ENCODE peak calls at places on chromosomes 4 and X, in eight cellular contexts. P is HCT116, T is GM23338, C is K562, Z is HepG2, Q is upper lobe of left lung, Y is Panc1, B is GM12878. F is an unnamed sample. For H3K4me1, the result is how much of the 10 kb centered on the place peaks cover.

GRCh38 chr4:188430384-188430783 is 291.1 kb downstream of the TRIML1 start:
- ATAC-seq in P (no peak), T (no peak), C (no peak), Z (no peak), Q (no peak), Y (no peak), B (no peak), F (no peak)

GRCh38 chr4:15779336-15779735 is 1.2 kb downstream of the CD38 start:
- ATAC-seq in P (no peak), T (peak), C (no peak), Z (peak), Q (peak), Y (no peak), B (no peak), F (peak)

GRCh38 chrX:41711021-41711667 is 12.8 kb upstream of the GPR82 start:
- ATAC-seq in P (no peak), T (no peak), C (no peak), Z (no peak), Q (no peak), Y (no peak), B (no peak), F (no peak)

GRCh38 chrX:132750312-132751042 is 208.0 kb downstream of the HS6ST2 start:
- ATAC-seq in P (no peak), T (no peak), C (no peak), Z (no peak), Q (no peak), Y (no peak), B (peak), F (no peak)

GRCh38 chrX:75273483-75273882 is 402 bp upstream of the UPRT start:
- ATAC-seq in P (no peak), T (no peak), C (peak), Z (peak), Q (peak), Y (peak), B (peak), F (peak)

GRCh38 chr4:136336479-136336878 is 1195.8 kb downstream of the PCDH18 start:
- ATAC-seq in P (no peak), T (no peak), C (no peak), Z (no peak), Q (peak), Y (no peak), B (no peak), F (no peak)

GRCh38 chr4:187321741-187322140 is 598.1 kb upstream of the FAT1 start:
- ATAC-seq in P (no peak), T (no peak), C (no peak), Z (no peak), Q (no peak), Y (no peak), B (no peak), F (no peak)

GRCh38 chrX:18871970-18872369 is 111.9 kb downstream of the PHKA2 start:
- ATAC-seq in P (no peak), T (no peak), C (no peak), Z (no peak), Q (no peak), Y (no peak), B (no peak), F (no peak)

GRCh38 chrX:2572740-2573139 is 72.0 kb upstream of the DHRSX start:
- ATAC-seq in P (peak), T (peak), C (peak), Z (peak), Q (no peak), Y (no peak), B (no peak), F (no peak)

GRCh38 chr4:54683616-54684346 is 26.0 kb downstream of the KIT start:
- ATAC-seq in P (peak), T (peak), C (peak), Z (peak), Q (no peak), Y (no peak), B (peak), F (no peak)

GRCh38 chrX:48533165-48533564 is 6.3 kb upstream of the TBC1D25 start:
- ATAC-seq in P (no peak), T (no peak), C (no peak), Z (no peak), Q (no peak), Y (no peak), B (no peak), F (no peak)

GRCh38 chr4:76199664-76200211 is 13.9 kb downstream of the SCARB2 start:
- ATAC-seq in P (no peak), T (peak), C (peak), Z (no peak), Q (no peak), Y (no peak), B (peak), F (no peak)

GRCh38 chr4:76198411-76199237 is 15.0 kb downstream of the SCARB2 start:
- ATAC-seq in P (no peak), T (peak), C (peak), Z (no peak), Q (peak), Y (no peak), B (peak), F (peak)

GRCh38 chr4:76195326-76195725 is 18.3 kb downstream of the SCARB2 start:
- ATAC-seq in P (no peak), T (no peak), C (no peak), Z (no peak), Q (no peak), Y (no peak), B (no peak), F (no peak)

GRCh38 chr4:76197001-76197743 is 16.5 kb downstream of the SCARB2 start:
- ATAC-seq in P (no peak), T (no peak), C (no peak), Z (no peak), Q (no peak), Y (no peak), B (no peak), F (no peak)

DNA sequence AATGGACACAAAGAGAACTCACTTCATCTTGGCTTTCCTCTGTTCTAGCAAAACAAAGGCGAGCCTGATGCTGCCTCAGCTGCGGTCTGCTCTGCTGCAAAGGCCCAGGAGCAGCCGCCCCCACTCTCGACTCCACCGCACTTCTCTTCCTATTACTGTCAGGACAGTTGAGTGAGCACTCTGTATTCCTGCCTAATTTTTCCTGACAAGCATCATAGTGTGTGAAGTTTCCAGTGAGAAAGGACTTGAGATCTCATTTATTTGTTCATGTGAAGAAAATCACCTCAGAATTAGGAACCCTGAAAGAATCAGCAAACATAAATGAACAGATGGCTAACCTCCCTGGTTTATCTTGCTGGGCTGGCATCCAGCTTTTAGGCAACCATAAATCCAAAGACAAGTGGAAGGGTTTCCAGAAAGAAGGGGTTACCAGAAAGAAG is 15.6 kb downstream of the SCARB2 start:
- ATAC-seq in P (no peak), T (peak), C (peak), Z (no peak), Q (peak), Y (no peak), B (peak), F (peak)
- H3K4me1 ChIP-seq in P (under half), T (under half), C (under half), Z (half or more), Q (half or more), Y (under half), B (half or more), F (half or more)

DNA sequence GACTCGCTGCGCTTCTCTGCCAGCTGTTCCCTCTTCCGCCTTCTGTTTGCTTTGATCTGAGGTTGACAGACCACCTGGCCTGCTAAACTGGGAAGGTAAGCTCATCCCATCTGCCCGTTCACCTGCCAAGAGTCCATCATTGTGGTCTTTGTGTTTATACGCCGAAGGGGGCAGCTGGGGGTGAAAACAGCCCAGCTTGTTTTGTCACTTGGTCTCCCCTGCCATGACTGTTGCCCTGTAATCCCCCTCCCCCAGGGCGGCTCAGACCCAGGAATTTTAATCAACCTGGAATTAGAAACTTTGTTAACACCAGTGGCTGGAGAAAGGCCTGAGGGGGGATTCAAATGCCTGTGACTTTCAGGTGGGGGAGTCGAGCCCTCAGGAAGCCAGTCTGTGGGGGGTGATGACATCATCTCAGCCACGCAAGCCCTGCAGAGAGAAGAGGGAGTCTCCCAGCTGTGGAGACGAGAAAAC is 333.3 kb downstream of the BCOR start:
- ATAC-seq in P (no peak), T (no peak), C (no peak), Z (no peak), Q (no peak), Y (no peak), B (no peak), F (no peak)
- TF ChIP-seq POLR2AphosphoS5 in P (no peak), T (no peak), C (no peak), Z (no peak), Q (no peak), Y (no peak), B (no peak), F (no peak)

GRCh38 chr4:17618926-17619325 is 4.5 kb downstream of the MED28 start:
- ATAC-seq in P (no peak), T (no peak), C (no peak), Z (no peak), Q (no peak), Y (no peak), B (no peak), F (no peak)

GRCh38 chr4:17613761-17614415 is 553 bp upstream of the MED28 start:
- ATAC-seq in P (peak), T (peak), C (peak), Z (peak), Q (peak), Y (peak), B (peak), F (peak)

GRCh38 chr4:17619416-17620105 is 5.1 kb downstream of the MED28 start:
- ATAC-seq in P (no peak), T (no peak), C (no peak), Z (no peak), Q (no peak), Y (no peak), B (no peak), F (no peak)

GRCh38 chr4:17616283-17616682 is 1.8 kb downstream of the MED28 start:
- ATAC-seq in P (no peak), T (no peak), C (no peak), Z (no peak), Q (no peak), Y (no peak), B (peak), F (no peak)

GRCh38 chr4:17614416-17615299 is at the start of gene MED28:
- ATAC-seq in P (peak), T (peak), C (peak), Z (peak), Q (peak), Y (peak), B (peak), F (peak)
- TF ChIP-seq CTCF in P (no peak), T (no peak), C (no peak), Z (peak), Q (peak), Y (no peak), B (no peak), F (peak)

GRCh38 chr4:168907119-168907698 is 102.8 kb downstream of the CBR4 start:
- ATAC-seq in P (peak), T (no peak), C (no peak), Z (no peak), Q (no peak), Y (no peak), B (no peak), F (no peak)

GRCh38 chr4:168914095-168914494 is 96.0 kb downstream of the CBR4 start:
- ATAC-seq in P (no peak), T (no peak), C (no peak), Z (no peak), Q (no peak), Y (no peak), B (no peak), F (no peak)

GRCh38 chr4:168908093-168908492 is 102.0 kb downstream of the CBR4 start:
- ATAC-seq in P (no peak), T (no peak), C (no peak), Z (no peak), Q (no peak), Y (no peak), B (no peak), F (no peak)

DNA sequence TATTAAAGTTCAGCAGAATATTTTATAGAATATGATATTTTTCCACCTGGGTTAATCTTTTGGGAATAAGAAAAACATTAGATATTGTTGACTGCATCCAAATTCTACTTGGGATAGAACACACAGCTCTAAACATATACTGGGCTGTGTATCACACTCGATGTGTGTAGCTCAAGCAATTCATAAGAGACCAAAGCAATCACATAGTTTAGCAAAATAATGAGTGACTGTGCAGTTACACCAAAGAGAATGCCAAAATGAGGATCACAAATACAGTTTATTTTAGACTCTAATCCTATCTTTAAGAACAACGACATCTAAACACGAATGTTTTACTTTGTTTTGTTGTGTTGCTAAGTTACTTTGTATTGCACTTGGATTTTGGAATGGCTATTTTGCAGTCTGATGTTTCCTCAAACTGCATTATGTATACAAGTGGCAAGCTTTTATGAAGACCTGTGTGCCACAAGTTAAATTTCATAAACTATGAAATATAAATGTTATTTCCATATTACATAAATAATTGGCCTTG is 101.1 kb downstream of the CBR4 start:
- ATAC-seq in P (no peak), T (no peak), C (no peak), Z (no peak), Q (no peak), Y (no peak), B (no peak), F (no peak)
- H3K4me1 ChIP-seq in P (under half), T (under half), C (under half), Z (under half), Q (under half), Y (under half), B (under half), F (half or more)

GRCh38 chr4:123300625-123301024 is 96.0 kb upstream of the SPRY1 start:
- ATAC-seq in P (no peak), T (no peak), C (no peak), Z (no peak), Q (no peak), Y (no peak), B (no peak), F (no peak)

GRCh38 chr4:123300222-123300621 is 96.4 kb upstream of the SPRY1 start:
- ATAC-seq in P (no peak), T (no peak), C (no peak), Z (no peak), Q (no peak), Y (no peak), B (no peak), F (no peak)

GRCh38 chr4:123301942-123302341 is 94.7 kb upstream of the SPRY1 start:
- ATAC-seq in P (no peak), T (no peak), C (no peak), Z (no peak), Q (no peak), Y (no peak), B (no peak), F (no peak)

GRCh38 chr4:123305746-123306145 is 90.8 kb upstream of the SPRY1 start:
- ATAC-seq in P (no peak), T (no peak), C (no peak), Z (no peak), Q (no peak), Y (no peak), B (no peak), F (no peak)

GRCh38 chr4:123304151-123305021 is 92.2 kb upstream of the SPRY1 start:
- ATAC-seq in P (no peak), T (peak), C (no peak), Z (no peak), Q (no peak), Y (no peak), B (no peak), F (no peak)
- TF ChIP-seq POLR2AphosphoS5 in P (no peak), T (no peak), C (no peak), Z (no peak), Q (no peak), Y (no peak), B (no peak), F (no peak)

GRCh38 chr4:90572996-90573395 is 445.8 kb downstream of the CCSER1 start:
- ATAC-seq in P (no peak), T (no peak), C (no peak), Z (no peak), Q (peak), Y (no peak), B (no peak), F (no peak)
- TF ChIP-seq CTCF in P (no peak), T (no peak), C (no peak), Z (no peak), Q (no peak), Y (no peak), B (no peak), F (no peak)

GRCh38 chr4:148060264-148061138 is 328.6 kb downstream of the ARHGAP10 start:
- ATAC-seq in P (no peak), T (no peak), C (no peak), Z (no peak), Q (peak), Y (no peak), B (no peak), F (no peak)
- H3K4me1 ChIP-seq in P (under half), T (under half), C (under half), Z (under half), Q (under half), Y (under half), B (under half), F (half or more)

DNA sequence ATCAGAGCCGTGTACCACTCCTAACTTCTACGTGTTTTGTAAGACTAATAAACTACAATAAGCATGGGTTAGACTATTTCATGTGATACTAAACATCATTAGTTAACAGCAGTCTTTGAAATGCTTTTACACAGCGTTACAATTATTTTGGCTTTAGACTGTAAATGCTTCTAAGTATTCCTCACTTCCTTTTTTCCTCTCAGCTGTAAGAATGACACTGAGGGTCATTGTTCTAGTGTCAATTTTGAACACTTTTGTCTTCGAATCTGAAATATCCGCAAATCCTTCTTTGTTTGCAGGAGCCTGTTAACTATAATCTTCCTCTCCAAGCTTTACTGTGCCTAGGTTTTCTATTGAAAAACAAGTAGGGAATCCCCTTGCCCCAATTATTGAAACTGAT is 1.5 kb downstream of the ABCE1 start:
- ATAC-seq in P (no peak), T (no peak), C (no peak), Z (no peak), Q (no peak), Y (no peak), B (peak), F (no peak)
- TF ChIP-seq POLR2AphosphoS5 in P (no peak), T (no peak), C (no peak), Z (no peak), Q (no peak), Y (no peak), B (no peak), F (no peak)

GRCh38 chr4:20298986-20299385 is 47.3 kb downstream of the SLIT2 start:
- ATAC-seq in P (no peak), T (no peak), C (no peak), Z (no peak), Q (no peak), Y (no peak), B (no peak), F (no peak)

GRCh38 chr4:20301161-20301560 is 49.5 kb downstream of the SLIT2 start:
- ATAC-seq in P (no peak), T (no peak), C (no peak), Z (no peak), Q (no peak), Y (no peak), B (no peak), F (no peak)

GRCh38 chr4:20297800-20298199 is 46.1 kb downstream of the SLIT2 start:
- ATAC-seq in P (no peak), T (no peak), C (no peak), Z (no peak), Q (no peak), Y (no peak), B (no peak), F (no peak)

GRCh38 chr4:20297246-20297645 is 45.5 kb downstream of the SLIT2 start:
- ATAC-seq in P (no peak), T (no peak), C (no peak), Z (no peak), Q (no peak), Y (no peak), B (no peak), F (no peak)

GRCh38 chr4:20299515-20299914 is 47.8 kb downstream of the SLIT2 start:
- ATAC-seq in P (no peak), T (no peak), C (no peak), Z (no peak), Q (no peak), Y (no peak), B (no peak), F (no peak)
- TF ChIP-seq CTCF in P (peak), T (peak), C (peak), Z (no peak), Q (no peak), Y (peak), B (peak), F (no peak)